ENCODE peak calls at places on chromosome 5, in four cellular contexts. One of them, this sample, is unnamed.

GRCh38 chr5:141821430-141821925 is 56.7 kb downstream of the PCDH1 start:
- DNase-seq in body of pancreas: no peak
- DNase-seq in CD4-positive, alpha-beta memory T cell: no peak
- DNase-seq in cardiac muscle cell: peak
- DNase-seq in this sample: peak

GRCh38 chr5:57332350-57332749 is 150.3 kb downstream of the ACTBL2 start:
- DNase-seq in body of pancreas: no peak
- DNase-seq in CD4-positive, alpha-beta memory T cell: no peak
- DNase-seq in cardiac muscle cell: no peak
- DNase-seq in this sample: no peak

GRCh38 chr5:109256486-109256885 is 153.3 kb downstream of the PJA2 start:
- DNase-seq in cardiac muscle cell: no peak
- DNase-seq in body of pancreas: no peak
- DNase-seq in CD4-positive, alpha-beta memory T cell: no peak
- DNase-seq in this sample: no peak

GRCh38 chr5:168072665-168073064 is 218.8 kb upstream of the WWC1 start:
- DNase-seq in CD4-positive, alpha-beta memory T cell: no peak
- DNase-seq in cardiac muscle cell: no peak
- DNase-seq in body of pancreas: no peak
- DNase-seq in this sample: no peak

GRCh38 chr5:58215364-58215763 is 244.5 kb downstream of the PLK2 start:
- DNase-seq in cardiac muscle cell: no peak
- DNase-seq in CD4-positive, alpha-beta memory T cell: no peak
- DNase-seq in body of pancreas: no peak
- DNase-seq in this sample: no peak

GRCh38 chr5:68618501-68618900 is 402.9 kb downstream of the PIK3R1 start:
- DNase-seq in cardiac muscle cell: no peak
- DNase-seq in CD4-positive, alpha-beta memory T cell: no peak
- DNase-seq in body of pancreas: no peak
- DNase-seq in this sample: no peak

GRCh38 chr5:94707359-94707758 is 88.9 kb downstream of the SLF1 start:
- DNase-seq in cardiac muscle cell: no peak
- DNase-seq in body of pancreas: peak
- DNase-seq in CD4-positive, alpha-beta memory T cell: no peak
- DNase-seq in this sample: peak

GRCh38 chr5:169637085-169637855 is at the start of gene DOCK2:
- DNase-seq in CD4-positive, alpha-beta memory T cell: peak
- DNase-seq in body of pancreas: no peak
- DNase-seq in cardiac muscle cell: no peak
- DNase-seq in this sample: no peak

GRCh38 chr5:149271717-149272558 is at the start of gene AFAP1L1:
- DNase-seq in body of pancreas: peak
- DNase-seq in cardiac muscle cell: peak
- DNase-seq in CD4-positive, alpha-beta memory T cell: no peak
- DNase-seq in this sample: no peak

GRCh38 chr5:143707797-143708196 is 104.2 kb upstream of the HMHB1 start:
- DNase-seq in cardiac muscle cell: no peak
- DNase-seq in CD4-positive, alpha-beta memory T cell: no peak
- DNase-seq in body of pancreas: no peak
- DNase-seq in this sample: no peak

GRCh38 chr5:31983851-31984250 is 190.3 kb downstream of the GOLPH3 start:
- DNase-seq in CD4-positive, alpha-beta memory T cell: no peak
- DNase-seq in body of pancreas: no peak
- DNase-seq in cardiac muscle cell: peak
- DNase-seq in this sample: no peak

GRCh38 chr5:124631874-124632550 is 114.4 kb downstream of the ZNF608 start:
- DNase-seq in body of pancreas: no peak
- DNase-seq in CD4-positive, alpha-beta memory T cell: no peak
- DNase-seq in cardiac muscle cell: peak
- DNase-seq in this sample: no peak

GRCh38 chr5:112415552-112415951 is 3.5 kb downstream of the EPB41L4A start:
- DNase-seq in body of pancreas: no peak
- DNase-seq in CD4-positive, alpha-beta memory T cell: no peak
- DNase-seq in cardiac muscle cell: no peak
- DNase-seq in this sample: no peak

GRCh38 chr5:1413611-1414241 is 31.5 kb downstream of the SLC6A3 start:
- DNase-seq in cardiac muscle cell: no peak
- DNase-seq in CD4-positive, alpha-beta memory T cell: no peak
- DNase-seq in body of pancreas: peak
- DNase-seq in this sample: no peak

GRCh38 chr5:74501674-74502478 is 138.7 kb downstream of the ENC1 start:
- DNase-seq in CD4-positive, alpha-beta memory T cell: no peak
- DNase-seq in cardiac muscle cell: no peak
- DNase-seq in body of pancreas: no peak
- DNase-seq in this sample: no peak

GRCh38 chr5:6508931-6509330 is 60.3 kb downstream of the UBE2QL1 start:
- DNase-seq in CD4-positive, alpha-beta memory T cell: no peak
- DNase-seq in body of pancreas: no peak
- DNase-seq in cardiac muscle cell: no peak
- DNase-seq in this sample: no peak

DNA sequence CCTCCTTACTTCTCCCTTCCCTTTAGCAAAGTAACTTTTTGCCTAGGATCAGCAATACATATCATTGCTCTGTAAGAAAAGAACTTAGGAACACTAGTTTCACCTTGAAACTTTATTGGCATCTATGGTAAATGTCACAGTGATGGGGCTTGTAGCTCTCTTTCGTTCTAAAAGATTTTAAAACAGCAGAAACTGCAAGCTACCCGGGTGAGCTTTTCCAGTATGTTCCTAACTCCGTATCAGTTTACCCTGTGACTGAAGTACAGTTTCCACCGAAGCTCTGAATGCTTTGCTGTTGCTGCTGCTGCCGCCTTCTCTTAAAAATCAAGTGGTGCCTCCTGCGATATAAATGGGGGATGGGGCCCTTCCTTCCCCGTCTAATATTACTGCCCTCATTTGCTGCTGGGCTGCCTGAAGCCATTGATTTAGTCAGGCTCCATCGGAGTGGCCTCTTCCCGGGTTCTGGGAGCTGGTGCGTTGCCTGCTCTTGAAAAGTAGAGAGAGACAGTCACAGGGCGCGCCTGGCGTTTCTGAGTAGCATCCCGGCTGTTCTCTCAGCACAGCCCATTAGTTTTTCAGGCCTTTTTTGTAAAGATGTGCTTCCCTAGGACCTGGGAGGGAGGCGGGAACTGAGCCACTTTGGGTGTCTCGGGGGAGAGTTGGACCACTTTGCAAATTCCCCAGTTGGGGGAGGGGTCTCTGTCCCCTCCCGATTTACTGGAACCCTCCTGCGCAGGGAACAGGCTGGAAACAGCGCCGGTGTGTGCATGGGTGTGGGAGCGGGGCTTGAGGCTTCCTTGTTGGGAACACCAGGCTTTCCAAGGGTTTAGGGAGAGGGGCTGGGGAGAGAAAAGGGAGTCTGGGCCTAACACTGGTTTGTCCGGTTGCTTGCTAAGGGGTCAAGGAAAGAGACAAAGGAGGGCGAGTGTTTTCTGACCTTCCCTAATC is 4.5 kb downstream of the PRDM6 start:
- DNase-seq in cardiac muscle cell: no peak
- DNase-seq in CD4-positive, alpha-beta memory T cell: no peak
- DNase-seq in body of pancreas: no peak
- DNase-seq in this sample: no peak
- H3K4me3 ChIP-seq in cardiac muscle cell: no peak
- H3K4me3 ChIP-seq in CD4-positive, alpha-beta memory T cell: no peak
- H3K4me3 ChIP-seq in body of pancreas: no peak
- H3K4me3 ChIP-seq in this sample: no peak

GRCh38 chr5:85293139-85293785 is 908.6 kb upstream of the EDIL3 start:
- DNase-seq in cardiac muscle cell: peak
- DNase-seq in CD4-positive, alpha-beta memory T cell: no peak
- DNase-seq in body of pancreas: peak
- DNase-seq in this sample: no peak
- H3K4me3 ChIP-seq in cardiac muscle cell: no peak
- H3K4me3 ChIP-seq in CD4-positive, alpha-beta memory T cell: no peak
- H3K4me3 ChIP-seq in body of pancreas: peak
- H3K4me3 ChIP-seq in this sample: peak

DNA sequence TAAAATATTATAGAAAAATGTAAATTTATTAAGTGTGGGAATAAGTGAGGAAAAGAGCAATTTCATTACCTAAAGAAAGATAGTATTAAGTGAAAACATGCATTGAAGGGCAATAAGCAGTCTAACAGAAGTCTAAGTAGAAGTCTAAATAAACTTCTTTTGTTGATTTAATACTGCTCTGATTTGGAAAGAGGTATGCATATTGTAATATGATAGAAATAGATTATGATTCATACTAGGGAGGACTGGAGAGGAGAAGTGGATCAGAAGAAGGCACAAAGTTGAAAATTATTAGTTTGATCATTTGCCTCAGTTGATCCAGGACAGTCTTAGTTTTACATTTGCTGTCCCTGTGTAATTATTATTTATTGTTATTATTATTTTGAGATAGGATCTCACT is 6.6 kb upstream of the ERBIN start:
- DNase-seq in body of pancreas: no peak
- DNase-seq in cardiac muscle cell: no peak
- DNase-seq in CD4-positive, alpha-beta memory T cell: no peak
- DNase-seq in this sample: no peak
- H3K4me3 ChIP-seq in body of pancreas: no peak
- H3K4me3 ChIP-seq in cardiac muscle cell: no peak
- H3K4me3 ChIP-seq in CD4-positive, alpha-beta memory T cell: no peak
- H3K4me3 ChIP-seq in this sample: no peak

GRCh38 chr5:159098285-159099048 is 1.2 kb downstream of the EBF1 start:
- DNase-seq in cardiac muscle cell: no peak
- DNase-seq in body of pancreas: no peak
- DNase-seq in CD4-positive, alpha-beta memory T cell: no peak
- DNase-seq in this sample: no peak
- H3K4me3 ChIP-seq in cardiac muscle cell: peak
- H3K4me3 ChIP-seq in body of pancreas: peak
- H3K4me3 ChIP-seq in CD4-positive, alpha-beta memory T cell: peak
- H3K4me3 ChIP-seq in this sample: peak

DNA sequence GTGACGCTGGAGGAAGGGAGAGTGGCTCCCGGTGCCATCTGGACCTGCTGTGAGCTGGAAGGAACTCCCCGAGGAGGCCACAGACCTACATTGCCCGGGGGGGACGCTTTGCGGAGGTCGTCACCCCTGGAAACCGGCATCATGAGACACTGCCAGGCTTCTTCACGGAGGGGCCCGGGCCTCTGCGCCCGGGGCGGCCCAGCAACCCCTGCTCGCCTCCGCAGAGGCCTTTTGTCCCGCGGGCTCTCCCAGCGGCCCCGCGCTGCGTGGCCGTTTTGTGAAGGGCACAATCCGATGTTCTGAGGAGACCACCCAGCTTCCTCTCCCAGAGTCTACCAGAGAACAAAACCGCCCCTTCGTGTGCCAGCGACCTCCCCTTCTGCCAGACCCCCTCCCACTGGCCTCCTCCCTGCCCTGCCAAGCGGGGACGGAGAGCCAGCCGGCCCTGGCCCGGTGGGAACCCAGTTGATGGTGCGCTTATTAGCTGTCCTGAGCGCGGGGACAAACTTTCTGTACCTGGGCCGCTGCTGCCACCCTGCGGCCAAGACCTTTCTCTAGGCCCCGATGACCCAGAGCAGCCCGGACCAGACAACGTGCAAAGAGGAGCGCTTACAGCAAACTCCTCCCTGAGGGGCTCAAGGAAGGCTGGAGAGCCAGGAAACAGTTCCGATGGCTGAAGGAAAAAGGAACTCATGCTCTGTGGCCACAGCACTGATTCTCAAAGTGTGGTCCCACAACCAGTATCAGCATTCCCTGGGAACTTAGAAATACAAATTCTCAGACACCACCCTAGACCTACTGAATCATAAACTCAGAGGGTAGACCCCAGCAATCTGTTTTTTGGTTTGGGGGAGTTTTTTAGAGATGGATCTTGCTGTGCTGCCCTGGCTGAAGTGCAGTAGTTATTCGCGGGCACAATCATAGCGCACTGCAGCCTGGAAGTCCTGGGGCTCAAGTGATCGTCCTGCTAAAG is 86.7 kb downstream of the SLC1A3 start:
- DNase-seq in CD4-positive, alpha-beta memory T cell: no peak
- DNase-seq in body of pancreas: peak
- DNase-seq in cardiac muscle cell: peak
- DNase-seq in this sample: peak
- H3K4me3 ChIP-seq in CD4-positive, alpha-beta memory T cell: no peak
- H3K4me3 ChIP-seq in body of pancreas: no peak
- H3K4me3 ChIP-seq in cardiac muscle cell: no peak
- H3K4me3 ChIP-seq in this sample: no peak

GRCh38 chr5:127406326-127407121 is 110.9 kb upstream of the PRRC1 start:
- DNase-seq in cardiac muscle cell: no peak
- DNase-seq in CD4-positive, alpha-beta memory T cell: no peak
- DNase-seq in body of pancreas: no peak
- DNase-seq in this sample: no peak

GRCh38 chr5:127409236-127409921 is 108.1 kb upstream of the PRRC1 start:
- DNase-seq in cardiac muscle cell: no peak
- DNase-seq in body of pancreas: no peak
- DNase-seq in CD4-positive, alpha-beta memory T cell: no peak
- DNase-seq in this sample: no peak

GRCh38 chr5:127410906-127411780 is 106.3 kb upstream of the PRRC1 start:
- DNase-seq in body of pancreas: no peak
- DNase-seq in CD4-positive, alpha-beta memory T cell: no peak
- DNase-seq in cardiac muscle cell: no peak
- DNase-seq in this sample: no peak

GRCh38 chr5:127412698-127413097 is 104.7 kb upstream of the PRRC1 start:
- DNase-seq in cardiac muscle cell: no peak
- DNase-seq in CD4-positive, alpha-beta memory T cell: no peak
- DNase-seq in body of pancreas: no peak
- DNase-seq in this sample: no peak

GRCh38 chr5:127409923-127410675 is 107.3 kb upstream of the PRRC1 start:
- DNase-seq in body of pancreas: no peak
- DNase-seq in CD4-positive, alpha-beta memory T cell: no peak
- DNase-seq in cardiac muscle cell: no peak
- DNase-seq in this sample: no peak
- H3K4me3 ChIP-seq in body of pancreas: no peak
- H3K4me3 ChIP-seq in CD4-positive, alpha-beta memory T cell: no peak
- H3K4me3 ChIP-seq in cardiac muscle cell: no peak
- H3K4me3 ChIP-seq in this sample: no peak

GRCh38 chr5:139245637-139246335 is 47.6 kb upstream of the SIL1 start:
- DNase-seq in body of pancreas: no peak
- DNase-seq in CD4-positive, alpha-beta memory T cell: no peak
- DNase-seq in cardiac muscle cell: no peak
- DNase-seq in this sample: no peak
- H3K4me3 ChIP-seq in body of pancreas: no peak
- H3K4me3 ChIP-seq in CD4-positive, alpha-beta memory T cell: no peak
- H3K4me3 ChIP-seq in cardiac muscle cell: no peak
- H3K4me3 ChIP-seq in this sample: no peak

GRCh38 chr5:73266925-73267775 is 94.2 kb downstream of the TMEM174 start:
- DNase-seq in cardiac muscle cell: no peak
- DNase-seq in body of pancreas: no peak
- DNase-seq in CD4-positive, alpha-beta memory T cell: no peak
- DNase-seq in this sample: no peak
- H3K4me3 ChIP-seq in cardiac muscle cell: no peak
- H3K4me3 ChIP-seq in body of pancreas: no peak
- H3K4me3 ChIP-seq in CD4-positive, alpha-beta memory T cell: no peak
- H3K4me3 ChIP-seq in this sample: no peak

DNA sequence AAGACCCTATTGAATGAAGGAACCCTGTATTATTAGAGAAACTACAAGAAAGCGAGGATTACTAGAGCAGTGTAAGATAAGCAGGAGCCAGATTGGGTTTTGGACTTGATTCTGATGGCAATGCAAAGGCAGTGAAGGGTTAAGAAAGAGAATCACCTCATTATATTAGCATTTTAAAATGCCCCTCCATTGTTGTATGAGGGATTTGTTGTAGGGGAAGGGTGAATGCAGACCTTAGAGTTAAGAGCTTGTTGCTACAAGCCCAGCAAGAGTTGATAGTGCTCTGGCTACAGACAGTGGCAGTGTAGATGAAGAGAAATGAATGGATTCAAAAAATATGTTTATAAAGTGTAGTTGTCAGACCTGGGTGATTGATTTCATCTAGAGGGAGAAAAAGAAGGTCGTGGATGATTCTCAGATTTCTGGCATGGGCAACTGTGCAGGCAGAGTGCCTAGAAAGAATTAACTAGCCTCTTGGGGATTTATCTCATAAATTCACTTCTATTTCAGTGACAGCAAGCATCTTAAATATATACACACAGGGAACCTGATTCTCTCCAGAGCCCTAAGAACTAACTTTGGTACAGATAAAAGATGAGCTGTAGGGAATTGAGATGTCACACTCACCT is 344.8 kb downstream of the ARRDC3 start:
- DNase-seq in cardiac muscle cell: no peak
- DNase-seq in body of pancreas: no peak
- DNase-seq in CD4-positive, alpha-beta memory T cell: no peak
- DNase-seq in this sample: no peak
- H3K4me3 ChIP-seq in cardiac muscle cell: no peak
- H3K4me3 ChIP-seq in body of pancreas: no peak
- H3K4me3 ChIP-seq in CD4-positive, alpha-beta memory T cell: no peak
- H3K4me3 ChIP-seq in this sample: no peak